ENCODE peak calls at places on chromosomes 16 and 17, in six cellular contexts. Z, R, T, N, K and X are unnamed samples.

GRCh38 chr16:64339052-64339770 is 782.7 kb downstream of the CDH11 start:
- DNase-seq in Z (no peak), R (no peak), T (peak), N (no peak), K (no peak), X (peak)

GRCh38 chr17:17966399-17966798 is 5.8 kb downstream of the TOM1L2 start:
- DNase-seq in Z (no peak), R (no peak), T (no peak), N (no peak), K (no peak), X (no peak)

GRCh38 chr16:72844225-72844920 is 203.6 kb downstream of the ZFHX3 start:
- DNase-seq in Z (no peak), R (no peak), T (peak), N (no peak), K (no peak), X (no peak)

GRCh38 chr17:13031718-13032350 is 14.0 kb upstream of the ELAC2 start:
- DNase-seq in Z (no peak), R (peak), T (peak), N (peak), K (no peak), X (no peak)

GRCh38 chr17:7997186-7997585 is 5.2 kb upstream of the GUCY2D start:
- DNase-seq in Z (no peak), R (no peak), T (peak), N (no peak), K (peak), X (no peak)

GRCh38 chr16:19167710-19168172 is 299 bp upstream of the SYT17 start:
- DNase-seq in Z (no peak), R (no peak), T (peak), N (no peak), K (peak), X (no peak)

GRCh38 chr16:28318042-28318597 is 25.8 kb downstream of the SBK1 start:
- DNase-seq in Z (no peak), R (no peak), T (no peak), N (no peak), K (no peak), X (no peak)

GRCh38 chr17:46157443-46158107 is 35.7 kb downstream of the KANSL1 start:
- DNase-seq in Z (no peak), R (no peak), T (peak), N (no peak), K (no peak), X (no peak)

GRCh38 chr16:59249049-59249448 is 514.9 kb upstream of the GOT2 start:
- DNase-seq in Z (no peak), R (no peak), T (no peak), N (no peak), K (peak), X (no peak)

GRCh38 chr17:42329025-42329976 is 41.0 kb downstream of the STAT5A start:
- DNase-seq in Z (no peak), R (no peak), T (peak), N (no peak), K (no peak), X (no peak)

GRCh38 chr16:87297918-87298631 is 19.1 kb downstream of the C16orf95 start:
- DNase-seq in Z (no peak), R (no peak), T (no peak), N (no peak), K (no peak), X (no peak)

DNA sequence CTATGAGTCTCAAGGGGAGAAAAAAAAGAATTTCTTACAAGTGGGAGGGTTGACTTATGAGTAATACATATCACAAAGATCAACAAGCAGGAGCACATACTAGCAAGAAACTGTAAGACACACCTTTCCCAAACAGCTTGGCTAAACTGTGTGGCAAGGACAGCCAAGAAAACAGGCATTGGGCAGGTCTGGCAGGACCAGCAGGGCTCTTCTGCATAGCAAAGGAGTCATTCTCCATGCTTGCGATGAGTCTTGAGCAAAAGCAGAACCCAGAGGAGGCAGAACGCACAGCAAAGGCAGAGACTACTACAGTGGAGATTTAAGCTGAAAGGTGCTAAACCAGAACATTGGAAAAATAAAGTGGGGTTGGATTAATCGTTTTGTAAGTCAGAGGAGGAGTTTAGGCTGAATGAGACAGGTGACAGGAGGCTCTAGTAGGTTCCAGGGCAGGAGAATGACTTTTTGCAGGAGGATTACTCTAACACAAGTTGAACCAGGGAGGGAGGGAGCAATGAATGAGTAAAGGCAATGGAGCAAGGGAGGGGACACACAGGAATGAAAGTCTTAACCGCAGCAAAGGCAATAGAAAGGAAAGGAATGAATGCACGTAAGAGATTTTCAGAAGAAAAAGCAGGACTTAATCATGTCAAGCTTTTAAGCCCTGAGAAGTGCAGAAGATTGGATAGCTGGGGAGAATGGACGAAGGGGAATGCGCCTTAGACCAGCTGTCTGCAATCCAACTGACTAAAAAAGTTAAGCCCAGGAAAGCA is 2.7 kb downstream of the N4BP1 start:
- DNase-seq in Z (peak), R (no peak), T (peak), N (no peak), K (no peak), X (no peak)
- H3K4me3 ChIP-seq in Z (peak), R (peak), T (peak), N (no peak), K (no peak), X (no peak)

GRCh38 chr16:56631832-56632159 is 663 bp upstream of the MT1M start:
- DNase-seq in Z (no peak), R (no peak), T (no peak), N (no peak), K (no peak), X (no peak)
- H3K4me3 ChIP-seq in Z (peak), R (no peak), T (no peak), N (peak), K (peak), X (peak)

GRCh38 chr17:65559802-65560627 is 1.4 kb downstream of the AXIN2 start:
- DNase-seq in Z (no peak), R (peak), T (peak), N (peak), K (peak), X (no peak)

GRCh38 chr17:65558683-65559311 is 2.7 kb downstream of the AXIN2 start:
- DNase-seq in Z (no peak), R (no peak), T (no peak), N (no peak), K (no peak), X (no peak)

GRCh38 chr17:65558311-65558682 is 3.2 kb downstream of the AXIN2 start:
- DNase-seq in Z (no peak), R (no peak), T (no peak), N (no peak), K (no peak), X (no peak)

GRCh38 chr17:65560628-65561371 is 648 bp downstream of the AXIN2 start:
- DNase-seq in Z (no peak), R (peak), T (peak), N (peak), K (peak), X (peak)

DNA sequence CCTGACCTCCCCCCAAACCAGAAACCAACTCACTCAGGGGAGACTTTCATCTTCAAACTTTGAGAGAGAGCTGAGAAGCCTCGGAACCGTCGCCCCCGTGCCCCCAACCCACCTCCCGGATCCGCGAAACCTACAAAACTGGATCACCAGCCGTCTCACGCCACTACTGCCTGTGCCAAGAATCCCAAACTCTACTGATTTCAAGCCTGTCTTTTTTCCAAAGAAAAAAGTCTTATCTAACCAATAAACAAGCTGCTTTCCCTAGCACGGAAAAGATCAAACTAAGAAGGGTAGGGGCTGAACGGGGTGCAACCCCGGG is 2.0 kb downstream of the AXIN2 start:
- DNase-seq in Z (no peak), R (no peak), T (peak), N (no peak), K (no peak), X (no peak)
- H3K4me3 ChIP-seq in Z (peak), R (peak), T (peak), N (peak), K (peak), X (peak)

GRCh38 chr16:89326721-89327120 is 109.2 kb downstream of the ZNF778 start:
- DNase-seq in Z (no peak), R (no peak), T (no peak), N (no peak), K (peak), X (no peak)

GRCh38 chr16:89322381-89323119 is 105.0 kb downstream of the ZNF778 start:
- DNase-seq in Z (no peak), R (no peak), T (peak), N (no peak), K (no peak), X (peak)

GRCh38 chr16:89324056-89325010 is 106.8 kb downstream of the ZNF778 start:
- DNase-seq in Z (no peak), R (no peak), T (peak), N (no peak), K (no peak), X (peak)

GRCh38 chr16:89323120-89323960 is 105.8 kb downstream of the ZNF778 start:
- DNase-seq in Z (no peak), R (no peak), T (no peak), N (no peak), K (no peak), X (no peak)

GRCh38 chr16:89325861-89326471 is 108.5 kb downstream of the ZNF778 start:
- DNase-seq in Z (no peak), R (no peak), T (peak), N (no peak), K (peak), X (peak)
- H3K4me3 ChIP-seq in Z (no peak), R (no peak), T (no peak), N (no peak), K (no peak), X (no peak)

GRCh38 chr17:78250891-78251772 is 19.7 kb downstream of the TMEM235 start:
- DNase-seq in Z (no peak), R (peak), T (peak), N (peak), K (peak), X (peak)
- H3K4me3 ChIP-seq in Z (no peak), R (peak), T (no peak), N (peak), K (no peak), X (no peak)

DNA sequence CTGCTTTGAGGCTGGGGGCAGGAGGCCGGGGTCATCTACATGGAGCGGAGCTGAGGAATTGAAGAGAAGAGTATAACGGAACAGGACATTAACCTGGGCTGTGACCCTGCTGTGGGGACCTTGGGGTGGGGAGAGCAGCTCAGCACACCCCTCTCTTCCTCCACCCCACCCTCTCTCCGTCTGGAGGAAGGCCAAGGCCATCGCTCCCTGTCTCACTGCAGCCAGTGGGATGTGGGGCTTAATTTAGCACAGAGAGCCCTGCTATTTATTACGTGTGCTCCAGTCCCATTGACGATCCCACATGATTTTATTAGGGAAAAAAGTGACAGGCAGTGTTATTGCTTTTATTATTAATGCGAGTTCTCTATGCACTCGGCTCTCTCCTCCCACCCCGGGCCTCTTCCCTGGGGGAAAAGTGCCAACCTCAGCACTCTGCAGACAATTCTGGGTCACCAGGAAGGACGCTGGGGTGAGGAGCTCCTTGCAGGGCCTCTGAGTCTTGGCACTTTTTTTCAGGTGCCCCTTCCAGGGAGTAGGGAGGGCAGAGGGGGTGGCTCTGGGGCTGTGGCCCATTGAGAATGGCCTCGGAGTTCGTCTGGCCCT is 57.2 kb downstream of the MGAT5B start:
- DNase-seq in Z (no peak), R (no peak), T (no peak), N (no peak), K (peak), X (no peak)
- H3K4me3 ChIP-seq in Z (no peak), R (no peak), T (no peak), N (no peak), K (no peak), X (no peak)